ENCODE peak calls at places on chromosomes 13 and 19, in eight cellular contexts. One of them, this sample, is unnamed.

GRCh38 chr13:23668557-23668956 is 98.3 kb downstream of the TNFRSF19 start:
- DNase-seq in CD4-positive, CD25-positive, alpha-beta regulatory T cell: no peak
- DNase-seq in body of pancreas: no peak
- DNase-seq in HTR-8/SVneo: no peak
- DNase-seq in GM20000: no peak
- DNase-seq in breast epithelium: no peak
- DNase-seq in fibroblast of mammary gland: no peak
- DNase-seq in T follicular helper cell: no peak
- DNase-seq in this sample: no peak

GRCh38 chr19:10981496-10981895 is 20.7 kb downstream of the SMARCA4 start:
- DNase-seq in CD4-positive, CD25-positive, alpha-beta regulatory T cell: no peak
- DNase-seq in body of pancreas: no peak
- DNase-seq in HTR-8/SVneo: no peak
- DNase-seq in GM20000: no peak
- DNase-seq in breast epithelium: no peak
- DNase-seq in fibroblast of mammary gland: no peak
- DNase-seq in T follicular helper cell: no peak
- DNase-seq in this sample: no peak

GRCh38 chr19:41335467-41335866 is 18.3 kb downstream of the TGFB1 start:
- DNase-seq in CD4-positive, CD25-positive, alpha-beta regulatory T cell: no peak
- DNase-seq in body of pancreas: no peak
- DNase-seq in HTR-8/SVneo: no peak
- DNase-seq in GM20000: no peak
- DNase-seq in breast epithelium: no peak
- DNase-seq in fibroblast of mammary gland: no peak
- DNase-seq in T follicular helper cell: no peak
- DNase-seq in this sample: no peak

GRCh38 chr19:7863157-7863970 is 10.8 kb downstream of the PRR36 start:
- DNase-seq in CD4-positive, CD25-positive, alpha-beta regulatory T cell: no peak
- DNase-seq in body of pancreas: no peak
- DNase-seq in HTR-8/SVneo: no peak
- DNase-seq in GM20000: no peak
- DNase-seq in breast epithelium: no peak
- DNase-seq in fibroblast of mammary gland: no peak
- DNase-seq in T follicular helper cell: no peak
- DNase-seq in this sample: no peak

GRCh38 chr19:4066176-4066606 is 508 bp downstream of the ZBTB7A start:
- DNase-seq in CD4-positive, CD25-positive, alpha-beta regulatory T cell: peak; percentile 69
- DNase-seq in body of pancreas: peak; percentile 59
- DNase-seq in HTR-8/SVneo: no peak
- DNase-seq in GM20000: no peak
- DNase-seq in breast epithelium: no peak
- DNase-seq in fibroblast of mammary gland: no peak
- DNase-seq in T follicular helper cell: peak; percentile 59
- DNase-seq in this sample: no peak

GRCh38 chr19:50050406-50051223 is 24.8 kb downstream of the ZNF473 start:
- DNase-seq in CD4-positive, CD25-positive, alpha-beta regulatory T cell: peak; percentile 81
- DNase-seq in body of pancreas: peak; percentile 64
- DNase-seq in HTR-8/SVneo: peak; percentile 73
- DNase-seq in GM20000: peak; percentile 78
- DNase-seq in breast epithelium: peak; percentile 78
- DNase-seq in fibroblast of mammary gland: no peak
- DNase-seq in T follicular helper cell: peak; percentile 82
- DNase-seq in this sample: peak; percentile 95

GRCh38 chr19:54451331-54451871 is 2.4 kb downstream of the LENG8 start:
- DNase-seq in CD4-positive, CD25-positive, alpha-beta regulatory T cell: no peak
- DNase-seq in body of pancreas: no peak
- DNase-seq in HTR-8/SVneo: no peak
- DNase-seq in GM20000: no peak
- DNase-seq in breast epithelium: no peak
- DNase-seq in fibroblast of mammary gland: peak; percentile 54
- DNase-seq in T follicular helper cell: no peak
- DNase-seq in this sample: no peak

GRCh38 chr19:29603308-29603707 is 2.8 kb upstream of the POP4 start:
- DNase-seq in CD4-positive, CD25-positive, alpha-beta regulatory T cell: no peak
- DNase-seq in body of pancreas: no peak
- DNase-seq in HTR-8/SVneo: no peak
- DNase-seq in GM20000: no peak
- DNase-seq in breast epithelium: no peak
- DNase-seq in fibroblast of mammary gland: no peak
- DNase-seq in T follicular helper cell: no peak
- DNase-seq in this sample: no peak

GRCh38 chr13:99477493-99477892 is 23.8 kb upstream of the TM9SF2 start:
- DNase-seq in CD4-positive, CD25-positive, alpha-beta regulatory T cell: no peak
- DNase-seq in body of pancreas: no peak
- DNase-seq in HTR-8/SVneo: no peak
- DNase-seq in GM20000: no peak
- DNase-seq in breast epithelium: no peak
- DNase-seq in fibroblast of mammary gland: no peak
- DNase-seq in T follicular helper cell: no peak
- DNase-seq in this sample: no peak

GRCh38 chr19:1441677-1442438 is 3.7 kb downstream of the RPS15 start:
- DNase-seq in CD4-positive, CD25-positive, alpha-beta regulatory T cell: no peak
- DNase-seq in body of pancreas: no peak
- DNase-seq in HTR-8/SVneo: no peak
- DNase-seq in GM20000: no peak
- DNase-seq in breast epithelium: no peak
- DNase-seq in fibroblast of mammary gland: no peak
- DNase-seq in T follicular helper cell: no peak
- DNase-seq in this sample: no peak

GRCh38 chr13:27171244-27171829 is at the start of gene USP12:
- DNase-seq in CD4-positive, CD25-positive, alpha-beta regulatory T cell: no peak
- DNase-seq in body of pancreas: no peak
- DNase-seq in HTR-8/SVneo: no peak
- DNase-seq in GM20000: peak; percentile 65
- DNase-seq in breast epithelium: peak; percentile 26
- DNase-seq in fibroblast of mammary gland: peak; percentile 25
- DNase-seq in T follicular helper cell: peak; percentile 12
- DNase-seq in this sample: peak; percentile 41

GRCh38 chr19:38649305-38650179 is 2.1 kb downstream of the ACTN4 start:
- DNase-seq in CD4-positive, CD25-positive, alpha-beta regulatory T cell: no peak
- DNase-seq in body of pancreas: peak; percentile 70
- DNase-seq in HTR-8/SVneo: no peak
- DNase-seq in GM20000: no peak
- DNase-seq in breast epithelium: peak; percentile 86
- DNase-seq in fibroblast of mammary gland: no peak
- DNase-seq in T follicular helper cell: no peak
- DNase-seq in this sample: no peak

GRCh38 chr19:2061936-2062729 is 11.1 kb upstream of the MKNK2 start:
- DNase-seq in CD4-positive, CD25-positive, alpha-beta regulatory T cell: no peak
- DNase-seq in body of pancreas: no peak
- DNase-seq in HTR-8/SVneo: no peak
- DNase-seq in GM20000: no peak
- DNase-seq in breast epithelium: no peak
- DNase-seq in fibroblast of mammary gland: no peak
- DNase-seq in T follicular helper cell: no peak
- DNase-seq in this sample: no peak

GRCh38 chr13:108961542-108962125 is 332.2 kb downstream of the MYO16 start:
- DNase-seq in CD4-positive, CD25-positive, alpha-beta regulatory T cell: peak; percentile 60
- DNase-seq in body of pancreas: no peak
- DNase-seq in HTR-8/SVneo: peak; percentile 18
- DNase-seq in GM20000: peak; percentile 45
- DNase-seq in breast epithelium: no peak
- DNase-seq in fibroblast of mammary gland: peak; percentile 74
- DNase-seq in T follicular helper cell: no peak
- DNase-seq in this sample: peak; percentile 18

GRCh38 chr13:35720690-35721554 is 244.4 kb upstream of the MAB21L1 start:
- DNase-seq in CD4-positive, CD25-positive, alpha-beta regulatory T cell: no peak
- DNase-seq in body of pancreas: peak; percentile 39
- DNase-seq in HTR-8/SVneo: peak; percentile 65
- DNase-seq in GM20000: peak; percentile 61
- DNase-seq in breast epithelium: no peak
- DNase-seq in fibroblast of mammary gland: peak; percentile 61
- DNase-seq in T follicular helper cell: no peak
- DNase-seq in this sample: peak; percentile 35

GRCh38 chr13:48110930-48111721 is 16.2 kb upstream of the MED4 start:
- DNase-seq in CD4-positive, CD25-positive, alpha-beta regulatory T cell: no peak
- DNase-seq in body of pancreas: no peak
- DNase-seq in HTR-8/SVneo: no peak
- DNase-seq in GM20000: no peak
- DNase-seq in breast epithelium: peak; percentile 56
- DNase-seq in fibroblast of mammary gland: no peak
- DNase-seq in T follicular helper cell: no peak
- DNase-seq in this sample: no peak

GRCh38 chr13:44169018-44169909 is 204.4 kb upstream of the SERP2 start:
- DNase-seq in CD4-positive, CD25-positive, alpha-beta regulatory T cell: no peak
- DNase-seq in body of pancreas: no peak
- DNase-seq in HTR-8/SVneo: no peak
- DNase-seq in GM20000: no peak
- DNase-seq in breast epithelium: no peak
- DNase-seq in fibroblast of mammary gland: peak; percentile 22
- DNase-seq in T follicular helper cell: no peak
- DNase-seq in this sample: no peak

GRCh38 chr13:32881792-32882175 is 134.4 kb upstream of the KL start:
- DNase-seq in CD4-positive, CD25-positive, alpha-beta regulatory T cell: no peak
- DNase-seq in body of pancreas: no peak
- DNase-seq in HTR-8/SVneo: no peak
- DNase-seq in GM20000: no peak
- DNase-seq in breast epithelium: no peak
- DNase-seq in fibroblast of mammary gland: no peak
- DNase-seq in T follicular helper cell: no peak
- DNase-seq in this sample: no peak

GRCh38 chr13:50526771-50527567 is 316.5 kb downstream of the DLEU7 start:
- DNase-seq in CD4-positive, CD25-positive, alpha-beta regulatory T cell: no peak
- DNase-seq in body of pancreas: no peak
- DNase-seq in HTR-8/SVneo: no peak
- DNase-seq in GM20000: no peak
- DNase-seq in breast epithelium: peak; percentile 78
- DNase-seq in fibroblast of mammary gland: no peak
- DNase-seq in T follicular helper cell: no peak
- DNase-seq in this sample: peak; percentile 11

GRCh38 chr13:69545500-69546025 is 562.1 kb upstream of the ATXN8OS start:
- DNase-seq in CD4-positive, CD25-positive, alpha-beta regulatory T cell: no peak
- DNase-seq in body of pancreas: no peak
- DNase-seq in HTR-8/SVneo: no peak
- DNase-seq in GM20000: no peak
- DNase-seq in breast epithelium: no peak
- DNase-seq in fibroblast of mammary gland: no peak
- DNase-seq in T follicular helper cell: no peak
- DNase-seq in this sample: no peak

GRCh38 chr13:111005364-111005763 is 90.5 kb upstream of the ANKRD10 start:
- DNase-seq in CD4-positive, CD25-positive, alpha-beta regulatory T cell: no peak
- DNase-seq in body of pancreas: no peak
- DNase-seq in HTR-8/SVneo: no peak
- DNase-seq in GM20000: no peak
- DNase-seq in breast epithelium: no peak
- DNase-seq in fibroblast of mammary gland: peak; percentile 68
- DNase-seq in T follicular helper cell: no peak
- DNase-seq in this sample: no peak

GRCh38 chr19:46181386-46181774 is 33.3 kb downstream of the IGFL2 start:
- DNase-seq in CD4-positive, CD25-positive, alpha-beta regulatory T cell: no peak
- DNase-seq in body of pancreas: no peak
- DNase-seq in HTR-8/SVneo: peak; percentile 33
- DNase-seq in GM20000: no peak
- DNase-seq in breast epithelium: no peak
- DNase-seq in fibroblast of mammary gland: peak; percentile 68
- DNase-seq in T follicular helper cell: no peak
- DNase-seq in this sample: no peak

GRCh38 chr13:33764716-33765115 is 53.2 kb upstream of the RFC3 start:
- DNase-seq in CD4-positive, CD25-positive, alpha-beta regulatory T cell: no peak
- DNase-seq in body of pancreas: no peak
- DNase-seq in HTR-8/SVneo: no peak
- DNase-seq in GM20000: no peak
- DNase-seq in breast epithelium: peak; percentile 30
- DNase-seq in fibroblast of mammary gland: no peak
- DNase-seq in T follicular helper cell: no peak
- DNase-seq in this sample: no peak

GRCh38 chr13:18628428-18628827 is 553.2 kb downstream of the TUBA3C start:
- DNase-seq in CD4-positive, CD25-positive, alpha-beta regulatory T cell: no peak
- DNase-seq in body of pancreas: no peak
- DNase-seq in HTR-8/SVneo: no peak
- DNase-seq in GM20000: peak; percentile 7
- DNase-seq in breast epithelium: peak; percentile 17
- DNase-seq in fibroblast of mammary gland: no peak
- DNase-seq in T follicular helper cell: no peak
- DNase-seq in this sample: no peak

GRCh38 chr19:41013359-41013758 is 22.3 kb downstream of the CYP2B6 start:
- DNase-seq in CD4-positive, CD25-positive, alpha-beta regulatory T cell: no peak
- DNase-seq in body of pancreas: no peak
- DNase-seq in HTR-8/SVneo: no peak
- DNase-seq in GM20000: no peak
- DNase-seq in breast epithelium: no peak
- DNase-seq in fibroblast of mammary gland: no peak
- DNase-seq in T follicular helper cell: no peak
- DNase-seq in this sample: no peak

This sample was measured in germinal center.